ENCODE peak calls at places on chromosomes 11 and 22, in five cellular contexts. One of them, this sample, is unnamed.

GRCh38 chr11:83724704-83725114 is 438.5 kb upstream of the CCDC90B start:
- DNase-seq in GM12878: no peak
- DNase-seq in H1: peak; percentile 15
- DNase-seq in HepG2: no peak
- DNase-seq in NT2/D1: peak; percentile 57
- DNase-seq in this sample: no peak

GRCh38 chr11:8239536-8240228 is 24.0 kb downstream of the LMO1 start:
- DNase-seq in GM12878: no peak
- DNase-seq in H1: no peak
- DNase-seq in HepG2: no peak
- DNase-seq in NT2/D1: no peak
- DNase-seq in this sample: no peak

GRCh38 chr11:45021692-45022130 is 71.0 kb upstream of the TP53I11 start:
- DNase-seq in HepG2: no peak
- DNase-seq in H1: no peak
- DNase-seq in GM12878: no peak
- DNase-seq in NT2/D1: peak; percentile 27
- DNase-seq in this sample: no peak

GRCh38 chr11:46369458-46370152 is 11.9 kb upstream of the MDK start:
- DNase-seq in NT2/D1: no peak
- DNase-seq in HepG2: peak; percentile 70
- DNase-seq in GM12878: no peak
- DNase-seq in H1: no peak
- DNase-seq in this sample: peak; percentile 80

GRCh38 chr11:119671048-119671447 is 58.0 kb downstream of the NECTIN1 start:
- DNase-seq in HepG2: no peak
- DNase-seq in GM12878: no peak
- DNase-seq in NT2/D1: no peak
- DNase-seq in H1: no peak
- DNase-seq in this sample: no peak

GRCh38 chr11:8830641-8831040 is 80.3 kb upstream of the AKIP1 start:
- DNase-seq in H1: no peak
- DNase-seq in NT2/D1: no peak
- DNase-seq in HepG2: no peak
- DNase-seq in GM12878: no peak
- DNase-seq in this sample: no peak

GRCh38 chr11:126127898-126128297 is 65.2 kb upstream of the CDON start:
- DNase-seq in NT2/D1: no peak
- DNase-seq in H1: no peak
- DNase-seq in HepG2: no peak
- DNase-seq in GM12878: no peak
- DNase-seq in this sample: no peak

GRCh38 chr11:6608726-6609501 is 3.1 kb downstream of the TAF10 start:
- DNase-seq in NT2/D1: no peak
- DNase-seq in GM12878: no peak
- DNase-seq in HepG2: no peak
- DNase-seq in H1: no peak
- DNase-seq in this sample: no peak

GRCh38 chr11:93444671-93445073 is 98.5 kb downstream of the SMCO4 start:
- DNase-seq in NT2/D1: peak; percentile 81
- DNase-seq in GM12878: no peak
- DNase-seq in H1: peak; percentile 69
- DNase-seq in HepG2: peak; percentile 60
- DNase-seq in this sample: no peak

GRCh38 chr11:83549984-83550667 is 264.0 kb upstream of the CCDC90B start:
- DNase-seq in HepG2: no peak
- DNase-seq in NT2/D1: no peak
- DNase-seq in H1: no peak
- DNase-seq in GM12878: no peak
- DNase-seq in this sample: no peak

GRCh38 chr11:87421422-87421821 is 383.7 kb downstream of the TMEM135 start:
- DNase-seq in GM12878: peak; percentile 27
- DNase-seq in H1: peak; percentile 44
- DNase-seq in HepG2: peak; percentile 67
- DNase-seq in NT2/D1: peak; percentile 87
- DNase-seq in this sample: peak; percentile 71

GRCh38 chr22:45008853-45009751 is 703 bp downstream of the PHF21B start:
- DNase-seq in HepG2: no peak
- DNase-seq in NT2/D1: no peak
- DNase-seq in GM12878: no peak
- DNase-seq in H1: no peak
- DNase-seq in this sample: no peak

GRCh38 chr11:107468596-107468995 is 11.0 kb upstream of the CWF19L2 start:
- DNase-seq in GM12878: no peak
- DNase-seq in NT2/D1: no peak
- DNase-seq in HepG2: no peak
- DNase-seq in H1: no peak
- DNase-seq in this sample: no peak

GRCh38 chr22:46918197-46918596 is 155.7 kb downstream of the TBC1D22A start:
- DNase-seq in GM12878: no peak
- DNase-seq in NT2/D1: no peak
- DNase-seq in HepG2: no peak
- DNase-seq in H1: no peak
- DNase-seq in this sample: no peak

GRCh38 chr22:39239561-39240423 is 5.0 kb downstream of the PDGFB start:
- DNase-seq in NT2/D1: no peak
- DNase-seq in GM12878: no peak
- DNase-seq in HepG2: no peak
- DNase-seq in H1: no peak
- DNase-seq in this sample: no peak

GRCh38 chr11:61896665-61897386 is 5.5 kb upstream of the FADS3 start:
- DNase-seq in GM12878: no peak
- DNase-seq in NT2/D1: no peak
- DNase-seq in HepG2: no peak
- DNase-seq in H1: no peak
- DNase-seq in this sample: no peak

GRCh38 chr11:113104390-113105251 is 143.4 kb downstream of the NCAM1 start:
- DNase-seq in NT2/D1: no peak
- DNase-seq in HepG2: no peak
- DNase-seq in H1: no peak
- DNase-seq in GM12878: no peak
- DNase-seq in this sample: no peak

GRCh38 chr22:27808730-27809129 is 7.2 kb upstream of the MN1 start:
- DNase-seq in GM12878: no peak
- DNase-seq in HepG2: no peak
- DNase-seq in H1: no peak
- DNase-seq in NT2/D1: no peak
- DNase-seq in this sample: no peak

GRCh38 chr22:43110927-43111623 is 525 bp downstream of the BIK start:
- DNase-seq in H1: no peak
- DNase-seq in GM12878: no peak
- DNase-seq in NT2/D1: no peak
- DNase-seq in HepG2: no peak
- DNase-seq in this sample: no peak

GRCh38 chr22:49964493-49965290 is 4.1 kb downstream of the PIM3 start:
- DNase-seq in HepG2: no peak
- DNase-seq in GM12878: no peak
- DNase-seq in NT2/D1: no peak
- DNase-seq in H1: no peak
- DNase-seq in this sample: no peak

GRCh38 chr22:29129644-29130201 is 56.9 kb downstream of the KREMEN1 start:
- DNase-seq in NT2/D1: no peak
- DNase-seq in H1: no peak
- DNase-seq in HepG2: no peak
- DNase-seq in GM12878: no peak
- DNase-seq in this sample: no peak

GRCh38 chr22:48319321-48320047 is 1508.2 kb downstream of the BRD1 start:
- DNase-seq in NT2/D1: no peak
- DNase-seq in H1: no peak
- DNase-seq in GM12878: no peak
- DNase-seq in HepG2: no peak
- DNase-seq in this sample: no peak

GRCh38 chr22:19522190-19522880 is 1.9 kb downstream of the CLDN5 start:
- DNase-seq in HepG2: no peak
- DNase-seq in NT2/D1: no peak
- DNase-seq in GM12878: no peak
- DNase-seq in H1: no peak
- DNase-seq in this sample: no peak

GRCh38 chr11:66339163-66339675 is 3.0 kb upstream of the RIN1 start:
- DNase-seq in H1: no peak
- DNase-seq in NT2/D1: no peak
- DNase-seq in GM12878: no peak
- DNase-seq in HepG2: no peak
- DNase-seq in this sample: no peak

GRCh38 chr11:122074022-122074421 is 42.0 kb downstream of the BLID start:
- DNase-seq in HepG2: no peak
- DNase-seq in H1: no peak
- DNase-seq in NT2/D1: no peak
- DNase-seq in GM12878: no peak
- DNase-seq in this sample: no peak

GRCh38 chr22:21022507-21022906 is 7.5 kb downstream of the P2RX6 start:
- DNase-seq in NT2/D1: no peak
- DNase-seq in GM12878: no peak
- DNase-seq in HepG2: no peak
- DNase-seq in H1: no peak
- DNase-seq in this sample: no peak
- TF ChIP-seq SUZ12 in NT2/D1: no peak
- TF ChIP-seq SUZ12 in GM12878: no peak
- TF ChIP-seq SUZ12 in HepG2: no peak
- TF ChIP-seq SUZ12 in H1: no peak
- TF ChIP-seq SUZ12 in this sample: no peak

GRCh38 chr11:96864998-96865397 is 475.2 kb downstream of the JRKL start:
- DNase-seq in H1: no peak
- DNase-seq in GM12878: no peak
- DNase-seq in NT2/D1: no peak
- DNase-seq in HepG2: no peak
- DNase-seq in this sample: no peak

GRCh38 chr11:96869207-96869606 is 479.4 kb downstream of the JRKL start:
- DNase-seq in HepG2: no peak
- DNase-seq in H1: no peak
- DNase-seq in NT2/D1: no peak
- DNase-seq in GM12878: no peak
- DNase-seq in this sample: no peak

DNA sequence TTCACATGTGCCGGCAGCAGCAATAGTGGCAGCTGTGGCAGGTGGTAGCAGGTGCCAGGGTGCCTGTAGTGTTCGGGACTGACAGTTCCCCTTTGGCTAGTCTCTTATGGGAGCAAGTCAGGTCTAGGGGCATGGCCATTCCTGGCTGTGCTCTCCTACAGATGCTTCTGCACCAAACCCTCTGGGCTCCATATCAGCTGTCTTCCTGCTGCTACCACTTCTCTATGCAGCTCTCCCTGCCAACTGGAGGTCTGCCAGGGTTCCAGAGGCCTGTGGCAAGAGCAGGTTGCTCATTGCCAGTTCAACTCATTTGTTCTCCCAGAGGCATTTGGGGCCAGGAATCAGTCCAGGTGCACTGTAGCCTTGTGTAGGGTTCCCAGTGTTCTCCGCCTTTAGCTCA is 473.7 kb downstream of the JRKL start:
- DNase-seq in NT2/D1: no peak
- DNase-seq in H1: no peak
- DNase-seq in GM12878: no peak
- DNase-seq in HepG2: no peak
- DNase-seq in this sample: no peak
- TF ChIP-seq SUZ12 in NT2/D1: no peak
- TF ChIP-seq SUZ12 in H1: no peak
- TF ChIP-seq SUZ12 in GM12878: no peak
- TF ChIP-seq SUZ12 in HepG2: no peak
- TF ChIP-seq SUZ12 in this sample: no peak

GRCh38 chr11:134034496-134035381 is 34.1 kb upstream of the JAM3 start:
- DNase-seq in HepG2: no peak
- DNase-seq in GM12878: no peak
- DNase-seq in H1: no peak
- DNase-seq in NT2/D1: no peak
- DNase-seq in this sample: no peak

GRCh38 chr11:134033696-134034491 is 35.0 kb upstream of the JAM3 start:
- DNase-seq in HepG2: peak; percentile 45
- DNase-seq in GM12878: no peak
- DNase-seq in NT2/D1: peak; percentile 90
- DNase-seq in H1: peak; percentile 77
- DNase-seq in this sample: peak; percentile 86

GRCh38 chr11:134038897-134039470 is 29.9 kb upstream of the JAM3 start:
- DNase-seq in GM12878: no peak
- DNase-seq in HepG2: no peak
- DNase-seq in NT2/D1: no peak
- DNase-seq in H1: no peak
- DNase-seq in this sample: no peak

GRCh38 chr11:134037093-134037908 is 31.6 kb upstream of the JAM3 start:
- DNase-seq in H1: no peak
- DNase-seq in NT2/D1: peak; percentile 28
- DNase-seq in HepG2: no peak
- DNase-seq in GM12878: peak; percentile 7
- DNase-seq in this sample: peak; percentile 60

GRCh38 chr11:134036484-134037092 is 32.3 kb upstream of the JAM3 start:
- DNase-seq in NT2/D1: peak; percentile 25
- DNase-seq in HepG2: no peak
- DNase-seq in GM12878: no peak
- DNase-seq in H1: no peak
- DNase-seq in this sample: no peak
- TF ChIP-seq SUZ12 in NT2/D1: no peak
- TF ChIP-seq SUZ12 in HepG2: no peak
- TF ChIP-seq SUZ12 in GM12878: no peak
- TF ChIP-seq SUZ12 in H1: no peak
- TF ChIP-seq SUZ12 in this sample: no peak

DNA sequence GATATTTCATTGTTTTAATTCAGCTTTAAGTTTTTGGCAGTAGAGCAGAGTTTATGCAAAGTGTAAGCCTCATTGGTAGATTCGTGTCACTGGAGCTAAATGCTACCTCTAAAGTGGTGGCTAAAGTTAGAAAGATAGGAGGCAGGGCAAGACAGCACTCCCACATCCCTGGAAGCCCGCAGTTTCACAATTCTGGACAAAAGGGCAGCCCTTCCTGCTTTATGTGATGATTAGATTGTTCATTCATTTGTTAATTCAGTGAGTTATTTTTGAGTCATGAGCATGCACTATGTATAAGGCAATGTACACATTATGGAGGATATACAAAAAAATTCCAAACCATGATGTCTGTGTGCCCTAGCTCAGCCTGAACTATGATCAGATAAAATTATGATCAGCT is 52.1 kb upstream of the EIF3M start:
- DNase-seq in H1: no peak
- DNase-seq in HepG2: no peak
- DNase-seq in GM12878: no peak
- DNase-seq in NT2/D1: no peak
- DNase-seq in this sample: no peak
- TF ChIP-seq SUZ12 in H1: no peak
- TF ChIP-seq SUZ12 in HepG2: no peak
- TF ChIP-seq SUZ12 in GM12878: no peak
- TF ChIP-seq SUZ12 in NT2/D1: no peak
- TF ChIP-seq SUZ12 in this sample: no peak

GRCh38 chr22:32964411-32965057 is 93.6 kb downstream of the SYN3 start:
- DNase-seq in NT2/D1: no peak
- DNase-seq in H1: no peak
- DNase-seq in GM12878: no peak
- DNase-seq in HepG2: no peak
- DNase-seq in this sample: no peak
- TF ChIP-seq SUZ12 in NT2/D1: no peak
- TF ChIP-seq SUZ12 in H1: no peak
- TF ChIP-seq SUZ12 in GM12878: no peak
- TF ChIP-seq SUZ12 in HepG2: no peak
- TF ChIP-seq SUZ12 in this sample: no peak